ENCODE peak calls at places on chromosomes 16 and 17, in five cellular contexts. F is CD8-positive, alpha-beta T cell; V is anterior cingulate cortex; J is dermis blood vessel endothelial cell; W is cardiac muscle cell. A is an unnamed sample.

GRCh38 chr17:19327039-19327776 is 35.3 kb downstream of the B9D1 start:
- DNase-seq in F (no peak), V (no peak), J (no peak), W (peak; percentile 82), A (peak; percentile 75)

GRCh38 chr16:89200850-89201466 is 621 bp upstream of the SLC22A31 start:
- DNase-seq in F (no peak), V (no peak), J (no peak), W (no peak), A (no peak)

GRCh38 chr17:68341482-68341881 is 50.2 kb downstream of the ARSG start:
- DNase-seq in F (no peak), V (no peak), J (no peak), W (no peak), A (no peak)

GRCh38 chr16:49589721-49590120 is 216.1 kb downstream of the C16orf78 start:
- DNase-seq in F (no peak), V (no peak), J (no peak), W (no peak), A (no peak)

GRCh38 chr16:67659675-67660563 is at the start of gene ACD:
- DNase-seq in F (peak; percentile 91), V (peak; percentile 86), J (peak; percentile 92), W (peak; percentile 91), A (peak; percentile 98)

GRCh38 chr16:68365167-68365817 is 54.5 kb downstream of the PRMT7 start:
- DNase-seq in F (no peak), V (peak; percentile 11), J (no peak), W (no peak), A (no peak)

GRCh38 chr17:40561871-40562611 is 3.2 kb downstream of the CCR7 start:
- DNase-seq in F (peak; percentile 61), V (no peak), J (peak; percentile 29), W (no peak), A (no peak)

GRCh38 chr16:57258910-57259475 is 13.9 kb downstream of the ARL2BP start:
- DNase-seq in F (no peak), V (no peak), J (no peak), W (no peak), A (no peak)

GRCh38 chr16:80007216-80007615 is 406.7 kb upstream of the MAF start:
- DNase-seq in F (no peak), V (no peak), J (no peak), W (no peak), A (no peak)

GRCh38 chr16:66223176-66223780 is 143.2 kb upstream of the CDH5 start:
- DNase-seq in F (no peak), V (no peak), J (no peak), W (peak; percentile 91), A (no peak)

GRCh38 chr16:8720080-8720966 is 45.9 kb downstream of the ABAT start:
- DNase-seq in F (no peak), V (peak; percentile 43), J (no peak), W (no peak), A (no peak)

A was measured in RWPE1.